ENCODE peak calls at places on chromosome 1, in seven cellular contexts. S is cardiac fibroblast, I is NCI-H510A, C is dermis microvascular lymphatic vessel endothelial cell, N is progenitor cell of endocrine pancreas, B is HT1080, E is occipital lobe. O is an unnamed sample.
A peak's percentile ranks its signal among the peaks of the same experiment; 100 is the strongest.

GRCh38 chr1:94688646-94689045 is 131.5 kb upstream of the SLC44A3 start:
- DNase-seq in I (no peak), C (no peak), B (no peak), E (no peak), S (no peak), N (no peak), O (no peak)

GRCh38 chr1:149993181-149993580 is 17.3 kb downstream of the OTUD7B start:
- DNase-seq in S (no peak), N (no peak), B (no peak), C (no peak), E (no peak), I (no peak), O (no peak)

GRCh38 chr1:89844236-89844807 is 23.5 kb downstream of the LRRC8D start:
- DNase-seq in C (peak; percentile 9), E (no peak), I (no peak), N (no peak), S (peak; percentile 30), B (no peak), O (no peak)

GRCh38 chr1:30745834-30746208 is 11.8 kb downstream of the LAPTM5 start:
- DNase-seq in N (no peak), I (no peak), E (no peak), C (no peak), B (no peak), S (no peak), O (no peak)

GRCh38 chr1:119133987-119134386 is 6.5 kb downstream of the WARS2 start:
- DNase-seq in E (no peak), S (peak; percentile 47), B (peak; percentile 3), C (no peak), I (no peak), N (no peak), O (no peak)

GRCh38 chr1:156406229-156406628 is 37.2 kb downstream of the RHBG start:
- DNase-seq in I (no peak), E (no peak), N (no peak), C (no peak), B (no peak), S (no peak), O (no peak)

GRCh38 chr1:151619489-151620093 is 7.7 kb downstream of the SNX27 start:
- DNase-seq in N (no peak), B (peak; percentile 31), C (peak; percentile 24), S (peak; percentile 59), E (no peak), I (no peak), O (no peak)

GRCh38 chr1:153727463-153728304 is at the start of gene INTS3:
- DNase-seq in I (peak; percentile 98), E (peak; percentile 100), B (peak; percentile 99), S (peak; percentile 100), N (peak; percentile 98), C (peak; percentile 100), O (peak; percentile 98)

GRCh38 chr1:224213438-224214119 is 30.5 kb downstream of the DEGS1 start:
- DNase-seq in C (no peak), I (no peak), N (no peak), B (no peak), S (no peak), E (no peak), O (no peak)